ENCODE peak calls at places on chromosome 2, in ten cellular contexts. I is GM23338; L is SJSA1; D is HCT116; Q is naive thymus-derived CD4-positive, alpha-beta T cell; B is colonic mucosa; T is transverse colon; N is ovary; K is adrenal gland; W is HepG2. E is an unnamed sample. For H3K36me3, the result is how much of the 10 kb centered on the place peaks cover.

GRCh38 chr2:223247136-223247535 is 195.1 kb downstream of the KCNE4 start:
- DNase-seq in W (peak), B (no peak), I (peak), T (no peak), N (no peak), L (no peak), D (peak), K (no peak), Q (no peak), E (no peak)

GRCh38 chr2:108586116-108586515 is 51.8 kb downstream of the LIMS1 start:
- DNase-seq in N (no peak), I (no peak), W (no peak), T (no peak), L (peak), Q (no peak), B (no peak), K (no peak), D (no peak), E (no peak)

GRCh38 chr2:239991689-239992314 is 33.3 kb downstream of the NDUFA10 start:
- DNase-seq in T (no peak), K (no peak), L (no peak), Q (peak), D (peak), W (peak), B (no peak), N (no peak), I (peak), E (peak)

GRCh38 chr2:12177052-12177994 is 430.9 kb downstream of the LPIN1 start:
- DNase-seq in W (peak), T (peak), B (peak), Q (peak), N (peak), K (peak), L (peak), D (no peak), I (no peak), E (peak)

GRCh38 chr2:133303150-133303549 is 265.1 kb downstream of the NCKAP5 start:
- DNase-seq in B (no peak), K (no peak), L (no peak), N (no peak), Q (no peak), W (no peak), T (no peak), D (no peak), I (no peak), E (no peak)

GRCh38 chr2:230129343-230129742 is 60.6 kb upstream of the SLC16A14 start:
- DNase-seq in K (no peak), T (no peak), D (no peak), Q (no peak), N (no peak), B (no peak), I (no peak), L (no peak), W (peak), E (no peak)

GRCh38 chr2:219722276-219722883 is 95.0 kb downstream of the SLC4A3 start:
- DNase-seq in I (no peak), Q (no peak), B (no peak), K (no peak), L (no peak), W (peak), D (peak), T (no peak), N (no peak), E (no peak)

GRCh38 chr2:157443795-157444642 is at the start of gene CYTIP:
- DNase-seq in T (peak), Q (peak), B (peak), K (peak), L (no peak), D (no peak), W (no peak), I (no peak), N (no peak), E (no peak)

GRCh38 chr2:52510432-52510831 is 1257.2 kb upstream of the CHAC2 start:
- DNase-seq in W (no peak), N (no peak), L (no peak), D (no peak), B (no peak), I (no peak), K (no peak), Q (no peak), T (no peak), E (no peak)

GRCh38 chr2:231676243-231676642 is 32.1 kb upstream of the PTMA start:
- DNase-seq in L (no peak), B (no peak), T (no peak), D (no peak), Q (no peak), I (no peak), N (no peak), W (no peak), K (no peak), E (no peak)

GRCh38 chr2:164009801-164010337 is 274.1 kb upstream of the FIGN start:
- DNase-seq in I (no peak), B (no peak), N (no peak), T (no peak), W (no peak), K (no peak), Q (no peak), D (no peak), L (no peak), E (peak)
- H3K36me3 ChIP-seq in I (under half), B (under half), N (under half), T (under half), W (under half), K (under half), Q (under half), D (under half), L (under half), E (under half)

GRCh38 chr2:232816656-232817055 is 40.3 kb upstream of the KCNJ13 start:
- DNase-seq in K (no peak), N (no peak), W (no peak), T (no peak), I (no peak), L (no peak), D (no peak), B (no peak), Q (no peak), E (no peak)

GRCh38 chr2:232815569-232815968 is 39.2 kb upstream of the KCNJ13 start:
- DNase-seq in K (no peak), B (no peak), N (no peak), I (no peak), D (no peak), T (no peak), W (no peak), Q (no peak), L (no peak), E (no peak)

GRCh38 chr2:232817756-232818155 is 41.4 kb upstream of the KCNJ13 start:
- DNase-seq in W (no peak), D (no peak), T (no peak), I (no peak), N (no peak), B (no peak), L (no peak), K (no peak), Q (no peak), E (peak)
- H3K36me3 ChIP-seq in W (half or more), D (under half), T (under half), I (under half), N (under half), B (under half), L (half or more), K (under half), Q (under half), E (half or more)

DNA sequence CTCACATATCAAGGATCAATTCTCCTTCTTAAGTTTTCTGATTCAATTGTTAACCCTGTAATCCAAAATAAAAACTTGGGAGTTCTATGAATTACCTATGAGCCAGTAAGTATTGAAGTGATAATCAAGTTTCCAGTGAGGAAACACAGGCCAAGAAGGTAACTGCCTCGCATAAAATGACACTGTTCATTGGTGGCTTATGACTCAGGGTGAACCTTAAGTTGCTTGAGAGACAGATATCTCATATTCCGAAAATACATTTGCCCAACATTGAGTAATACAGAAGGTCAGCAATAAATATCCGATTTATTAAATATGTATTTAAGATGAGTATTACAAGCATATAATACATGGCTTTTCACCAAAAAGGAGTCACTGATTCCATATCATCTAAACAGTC is 31.9 kb downstream of the PSME4 start:
- DNase-seq in N (no peak), Q (no peak), W (no peak), B (no peak), K (no peak), T (no peak), L (no peak), D (no peak), I (no peak), E (no peak)
- H3K36me3 ChIP-seq in N (under half), Q (under half), W (half or more), B (under half), K (under half), T (under half), L (half or more), D (under half), I (under half), E (half or more)

GRCh38 chr2:237379636-237380035 is 34.3 kb downstream of the COL6A3 start:
- DNase-seq in W (no peak), L (no peak), T (no peak), I (no peak), D (no peak), B (no peak), Q (no peak), K (no peak), N (no peak), E (no peak)
- H3K36me3 ChIP-seq in W (under half), L (half or more), T (under half), I (under half), D (under half), B (under half), Q (under half), K (under half), N (under half), E (under half)

GRCh38 chr2:47189635-47190034 is 34.5 kb upstream of the STPG4 start:
- DNase-seq in K (no peak), N (no peak), I (no peak), B (no peak), Q (no peak), D (no peak), W (no peak), L (peak), T (no peak), E (no peak)
- H3K36me3 ChIP-seq in K (under half), N (under half), I (under half), B (under half), Q (under half), D (under half), W (under half), L (under half), T (under half), E (under half)

DNA sequence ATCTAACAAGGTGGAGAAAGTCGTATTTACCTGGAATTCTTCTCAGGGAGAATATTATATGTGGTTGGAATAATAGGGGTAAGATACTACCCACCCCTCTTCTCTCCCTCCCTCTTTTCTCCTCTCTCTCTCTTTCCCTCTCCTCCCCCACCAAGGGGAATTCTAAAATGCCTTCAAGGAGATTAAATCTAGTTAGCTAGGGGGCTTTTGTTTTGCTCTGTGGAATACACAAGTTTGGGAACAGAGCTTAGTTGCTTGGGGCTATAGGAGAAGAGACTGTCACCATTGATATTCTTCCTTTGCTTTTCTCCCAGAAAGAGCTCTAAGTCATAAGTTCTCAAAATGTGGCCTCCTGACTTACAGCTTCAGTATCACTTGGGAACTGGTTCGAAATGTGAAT is 34.5 kb downstream of the TAF1B start:
- DNase-seq in N (no peak), K (no peak), L (no peak), T (no peak), I (peak), D (no peak), B (no peak), Q (no peak), W (no peak), E (no peak)
- H3K36me3 ChIP-seq in N (under half), K (under half), L (half or more), T (under half), I (under half), D (under half), B (under half), Q (under half), W (half or more), E (half or more)

DNA sequence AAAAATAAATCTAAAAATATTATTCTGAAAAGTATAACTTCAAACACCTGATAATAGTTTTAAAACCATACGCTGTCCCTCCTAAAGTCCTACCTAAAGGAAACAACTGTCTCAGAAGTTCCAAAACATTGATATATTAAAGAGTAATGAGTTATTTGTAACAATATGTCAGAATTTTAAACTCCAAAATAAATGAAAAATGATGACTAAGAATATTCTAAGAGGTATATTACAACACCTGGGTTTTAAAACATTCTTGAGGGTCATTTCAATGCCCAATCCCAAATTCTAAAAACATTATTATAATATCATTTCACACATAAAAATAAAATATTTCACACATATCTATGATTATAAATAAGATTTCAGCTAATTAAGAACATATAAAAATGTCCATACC is 20.2 kb downstream of the KIDINS220 start:
- DNase-seq in D (no peak), K (no peak), B (no peak), I (no peak), T (no peak), N (no peak), Q (no peak), W (no peak), L (no peak), E (no peak)
- H3K36me3 ChIP-seq in D (under half), K (under half), B (under half), I (under half), T (under half), N (under half), Q (under half), W (under half), L (under half), E (under half)

GRCh38 chr2:69917854-69918253 is 2.9 kb downstream of the MXD1 start:
- DNase-seq in I (no peak), L (no peak), D (peak), Q (no peak), B (no peak), N (no peak), T (no peak), W (no peak), K (peak), E (no peak)

GRCh38 chr2:69918391-69918790 is 3.5 kb downstream of the MXD1 start:
- DNase-seq in W (no peak), L (no peak), D (no peak), T (no peak), I (no peak), Q (no peak), K (no peak), B (no peak), N (no peak), E (no peak)

GRCh38 chr2:69914235-69915049 is 467 bp upstream of the MXD1 start:
- DNase-seq in K (peak), W (peak), N (peak), L (peak), T (peak), I (peak), Q (peak), D (peak), B (peak), E (peak)

GRCh38 chr2:69915050-69915945 is at the start of gene MXD1:
- DNase-seq in K (peak), W (no peak), L (no peak), Q (no peak), B (peak), D (no peak), I (peak), N (peak), T (peak), E (no peak)

GRCh38 chr2:69916151-69916550 is 1.2 kb downstream of the MXD1 start:
- DNase-seq in N (no peak), B (no peak), W (no peak), D (no peak), K (no peak), L (no peak), Q (no peak), I (no peak), T (no peak), E (no peak)
- H3K36me3 ChIP-seq in N (under half), B (under half), W (under half), D (under half), K (under half), L (under half), Q (under half), I (under half), T (under half), E (under half)